ENCODE peak calls at places on chromosome 4, in nine cellular contexts. M is fibroblast of pulmonary artery, G is foreskin fibroblast, A is BJ, L is MCF 10A, W is cardiac fibroblast, H is MM.1S, S is left lung, N is nephron progenitor cell. V is an unnamed sample.

GRCh38 chr4:4344915-4345527 is 41.9 kb upstream of the NSG1 start:
- DNase-seq in A (no peak), H (peak; percentile 96), L (no peak), G (no peak), S (no peak), M (no peak), W (no peak), N (no peak), V (no peak)

GRCh38 chr4:39616651-39617050 is 22.0 kb downstream of the SMIM14 start:
- DNase-seq in M (peak; percentile 50), N (no peak), L (no peak), S (no peak), G (peak; percentile 42), W (peak; percentile 69), A (no peak), H (no peak), V (no peak)

GRCh38 chr4:1348014-1348513 is 1.1 kb downstream of the UVSSA start:
- DNase-seq in W (no peak), S (no peak), L (no peak), M (no peak), A (no peak), G (no peak), N (no peak), H (peak; percentile 5), V (no peak)

GRCh38 chr4:52659016-52659721 is at the start of gene USP46:
- DNase-seq in S (peak; percentile 79), G (peak; percentile 93), N (peak; percentile 80), L (peak; percentile 76), M (peak; percentile 74), H (peak; percentile 73), W (peak; percentile 85), A (no peak), V (peak; percentile 46)

GRCh38 chr4:88964450-88964849 is 92.5 kb downstream of the FAM13A start:
- DNase-seq in N (no peak), L (peak; percentile 65), A (peak; percentile 4), S (no peak), H (no peak), M (peak; percentile 47), G (peak; percentile 63), W (peak; percentile 28), V (peak; percentile 58)

GRCh38 chr4:165343353-165344191 is 16.1 kb downstream of the MSMO1 start:
- DNase-seq in W (no peak), L (no peak), G (peak; percentile 41), N (no peak), H (peak; percentile 9), A (no peak), M (no peak), S (no peak), V (no peak)

GRCh38 chr4:153731239-153731638 is 28.6 kb downstream of the RNF175 start:
- DNase-seq in L (no peak), G (peak; percentile 97), W (peak; percentile 81), H (no peak), N (no peak), S (no peak), A (peak; percentile 64), M (peak; percentile 54), V (peak; percentile 65)

GRCh38 chr4:47662975-47663374 is 174.9 kb downstream of the CORIN start:
- DNase-seq in L (peak; percentile 39), N (peak; percentile 6), S (no peak), M (no peak), W (no peak), A (no peak), G (no peak), H (peak; percentile 41), V (no peak)

GRCh38 chr4:105272002-105272401 is 125.3 kb downstream of the TET2 start:
- DNase-seq in S (no peak), W (no peak), G (no peak), N (no peak), M (no peak), L (no peak), A (no peak), H (no peak), V (no peak)

GRCh38 chr4:77154761-77155499 is 2.1 kb upstream of the CCNG2 start:
- DNase-seq in M (no peak), N (no peak), A (no peak), W (no peak), L (no peak), G (no peak), S (no peak), H (peak; percentile 15), V (no peak)

GRCh38 chr4:77151246-77151645 is 5.8 kb upstream of the CCNG2 start:
- DNase-seq in S (no peak), A (no peak), L (no peak), H (no peak), W (no peak), N (no peak), G (no peak), M (no peak), V (peak; percentile 18)

GRCh38 chr4:77154074-77154473 is 2.9 kb upstream of the CCNG2 start:
- DNase-seq in W (no peak), S (no peak), M (no peak), G (no peak), A (no peak), H (peak; percentile 79), L (no peak), N (no peak), V (no peak)

GRCh38 chr4:77152421-77152820 is 4.6 kb upstream of the CCNG2 start:
- DNase-seq in A (no peak), H (no peak), L (no peak), G (peak; percentile 73), N (peak; percentile 22), M (no peak), S (no peak), W (no peak), V (peak; percentile 35)

DNA sequence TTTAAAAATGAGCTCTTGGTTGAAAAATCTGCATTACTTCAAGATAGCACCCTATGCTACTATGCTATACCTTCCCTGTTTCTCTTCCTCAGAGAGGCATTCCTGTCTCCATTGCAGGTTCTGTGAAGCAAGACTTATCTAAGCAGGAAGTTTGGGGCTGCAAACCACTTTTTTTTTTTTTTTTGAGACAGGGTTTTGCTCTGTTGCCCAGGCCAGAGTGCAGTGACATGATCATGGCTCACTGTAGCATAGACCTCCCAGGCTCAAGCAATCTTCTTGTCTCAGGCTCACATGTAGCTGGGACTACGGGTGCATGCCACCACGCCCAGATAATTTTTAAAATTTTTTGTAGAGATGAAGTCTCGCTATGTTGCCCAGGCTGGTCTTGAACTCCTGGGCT is 4.0 kb upstream of the CCNG2 start:
- DNase-seq in S (no peak), N (no peak), H (no peak), L (no peak), G (no peak), W (no peak), M (no peak), A (no peak), V (no peak)
- TF ChIP-seq CTCF in S (no peak), N (no peak), H (no peak), L (no peak), G (no peak), W (no peak), M (no peak), A (no peak), V (no peak)

GRCh38 chr4:55308071-55308470 is 38.0 kb upstream of the SRD5A3 start:
- DNase-seq in W (no peak), N (no peak), G (no peak), L (no peak), H (no peak), M (no peak), S (no peak), A (no peak), V (no peak)

GRCh38 chr4:55311792-55312490 is 34.1 kb upstream of the SRD5A3 start:
- DNase-seq in G (peak; percentile 39), N (no peak), L (no peak), M (peak; percentile 57), H (no peak), S (peak; percentile 40), A (no peak), W (peak; percentile 37), V (no peak)

GRCh38 chr4:55318135-55318534 is 27.9 kb upstream of the SRD5A3 start:
- DNase-seq in S (no peak), L (no peak), W (peak; percentile 51), N (no peak), H (no peak), G (peak; percentile 62), M (peak; percentile 71), A (no peak), V (no peak)

DNA sequence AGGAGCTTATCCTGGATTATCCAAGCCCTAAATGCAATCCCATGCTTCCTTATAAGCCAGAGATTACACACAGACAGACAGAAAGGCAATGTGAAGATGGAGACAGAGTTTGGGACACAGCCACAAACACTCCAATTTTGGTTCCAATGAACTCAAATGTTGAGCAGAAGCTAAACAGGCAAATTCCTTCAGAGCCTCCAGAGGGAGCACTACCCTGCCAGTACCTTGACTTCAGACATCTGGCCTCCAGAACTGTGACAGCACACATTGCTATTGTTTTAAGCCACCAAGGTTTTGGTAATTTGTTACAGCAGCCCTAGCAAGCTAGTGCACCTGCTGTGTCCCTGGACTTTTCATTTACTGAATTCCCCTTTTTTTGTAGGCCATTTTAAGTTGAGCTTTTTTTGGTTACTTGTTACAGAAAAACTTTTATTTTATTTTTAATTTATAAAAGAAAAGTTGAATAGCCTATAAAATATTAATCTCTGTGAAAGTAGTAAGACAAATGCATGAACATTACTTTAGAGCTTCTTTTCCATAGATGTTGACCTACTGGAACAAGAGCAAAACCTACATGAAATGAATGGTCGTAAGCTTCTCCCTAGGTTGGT is 33.4 kb upstream of the SRD5A3 start:
- DNase-seq in A (peak; percentile 9), H (peak; percentile 42), M (peak; percentile 81), L (peak; percentile 65), W (peak; percentile 71), G (peak; percentile 84), N (peak; percentile 5), S (no peak), V (peak; percentile 40)
- TF ChIP-seq CTCF in A (peak; percentile 87), H (peak; percentile 64), M (peak; percentile 88), L (peak; percentile 52), W (peak; percentile 88), G (peak; percentile 81), N (peak; percentile 11), S (peak; percentile 48), V (peak; percentile 81)

DNA sequence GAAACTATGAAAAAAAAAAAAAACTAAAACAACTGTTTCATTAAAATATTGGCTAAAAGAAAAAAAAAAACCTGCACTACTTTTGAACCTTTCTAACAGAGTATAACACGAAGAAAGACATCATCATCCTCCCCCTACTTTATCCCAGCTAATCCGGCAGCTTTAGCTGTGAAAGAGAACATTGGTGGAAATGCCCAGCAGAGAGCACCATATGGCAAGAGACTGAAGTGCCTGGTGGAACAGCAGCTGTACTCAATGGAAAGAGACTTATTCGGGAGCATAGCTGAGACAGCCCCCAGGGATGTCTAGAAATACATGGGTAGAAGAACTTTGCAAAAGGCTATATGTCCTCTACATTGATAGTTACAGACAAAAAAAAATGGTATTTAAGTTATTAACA is 30.3 kb downstream of the STPG2 start:
- DNase-seq in M (peak; percentile 42), L (peak; percentile 38), A (no peak), G (peak; percentile 26), S (no peak), N (peak; percentile 15), H (peak; percentile 14), W (peak; percentile 42), V (peak; percentile 17)
- TF ChIP-seq CTCF in M (peak; percentile 37), L (peak; percentile 6), A (peak; percentile 34), G (peak; percentile 29), S (no peak), N (no peak), H (no peak), W (peak; percentile 23), V (peak; percentile 52)

GRCh38 chr4:163249042-163249441 is 82.4 kb upstream of the NAF1 start:
- DNase-seq in W (no peak), M (no peak), L (no peak), N (no peak), G (no peak), S (no peak), H (no peak), A (no peak), V (no peak)

GRCh38 chr4:163256680-163257343 is 75.6 kb downstream of the NPY1R start:
- DNase-seq in H (no peak), G (no peak), S (peak; percentile 56), M (no peak), W (no peak), A (no peak), L (no peak), N (no peak), V (no peak)

GRCh38 chr4:163251204-163251603 is 81.2 kb downstream of the NPY1R start:
- DNase-seq in N (no peak), W (no peak), G (no peak), L (peak; percentile 19), M (no peak), S (no peak), H (no peak), A (no peak), V (no peak)
- TF ChIP-seq CTCF in N (peak; percentile 16), W (no peak), G (no peak), L (no peak), M (peak; percentile 3), S (no peak), H (peak; percentile 9), A (no peak), V (no peak)